ENCODE peak calls at places on chromosomes 11 and 22, in seven cellular contexts. A is NK-92 treated with Interleukin-12 subunit alpha and Interleukin-12 subunit beta, amount 100 ng/mL, for 24 hours; X is BJ; W is effector CD4-positive, alpha-beta T cell; G is CD8-positive, alpha-beta memory T cell; C is cardiac fibroblast; F is nephron progenitor cell. S is an unnamed sample.

GRCh38 chr11:70861534-70861933 is 390.8 kb downstream of the SHANK2 start:
- DNase-seq in A (no peak), X (no peak), W (no peak), G (no peak), C (no peak), F (no peak), S (no peak)

GRCh38 chr22:49344196-49344595 is 483.5 kb downstream of the BRD1 start:
- DNase-seq in A (no peak), X (no peak), W (no peak), G (no peak), C (no peak), F (no peak), S (peak; percentile 10)

GRCh38 chr11:120818097-120818496 is 205.8 kb upstream of the TBCEL start:
- DNase-seq in A (no peak), X (no peak), W (no peak), G (no peak), C (no peak), F (no peak), S (no peak)

GRCh38 chr22:50702821-50703725 is 30.4 kb downstream of the SHANK3 start:
- DNase-seq in A (no peak), X (no peak), W (no peak), G (no peak), C (no peak), F (no peak), S (no peak)

GRCh38 chr11:44909557-44909956 is 41.1 kb downstream of the TP53I11 start:
- DNase-seq in A (no peak), X (no peak), W (no peak), G (no peak), C (no peak), F (no peak), S (no peak)

GRCh38 chr11:16346975-16347374 is 9.4 kb downstream of the SOX6 start:
- DNase-seq in A (no peak), X (no peak), W (no peak), G (no peak), C (no peak), F (no peak), S (no peak)

GRCh38 chr11:7536102-7536501 is 22.3 kb downstream of the PPFIBP2 start:
- DNase-seq in A (no peak), X (no peak), W (no peak), G (no peak), C (no peak), F (peak; percentile 27), S (no peak)

GRCh38 chr22:42384506-42384905 is 47.7 kb downstream of the NFAM1 start:
- DNase-seq in A (no peak), X (no peak), W (no peak), G (no peak), C (no peak), F (no peak), S (no peak)

GRCh38 chr11:12971955-12972354 is 37.2 kb upstream of the RASSF10 start:
- DNase-seq in A (no peak), X (no peak), W (no peak), G (no peak), C (no peak), F (no peak), S (no peak)

GRCh38 chr11:106466441-106467190 is 389.2 kb downstream of the AASDHPPT start:
- DNase-seq in A (no peak), X (no peak), W (no peak), G (no peak), C (peak; percentile 68), F (no peak), S (no peak)

GRCh38 chr11:78380615-78381029 is 37.0 kb downstream of the GAB2 start:
- DNase-seq in A (no peak), X (peak; percentile 22), W (no peak), G (no peak), C (peak; percentile 82), F (no peak), S (no peak)

GRCh38 chr22:38429460-38430128 is 25.4 kb downstream of the KCNJ4 start:
- DNase-seq in A (no peak), X (no peak), W (no peak), G (no peak), C (no peak), F (no peak), S (peak; percentile 77)

GRCh38 chr11:66112640-66113098 is 42.6 kb downstream of the PACS1 start:
- DNase-seq in A (no peak), X (peak; percentile 49), W (no peak), G (no peak), C (peak; percentile 84), F (no peak), S (no peak)

GRCh38 chr22:23257889-23258825 is 77.8 kb downstream of the BCR start:
- DNase-seq in A (no peak), X (no peak), W (no peak), G (no peak), C (no peak), F (no peak), S (no peak)

GRCh38 chr22:36197065-36197440 is 4.6 kb downstream of the APOL4 start:
- DNase-seq in A (no peak), X (no peak), W (no peak), G (no peak), C (peak; percentile 87), F (peak; percentile 81), S (peak; percentile 76)

GRCh38 chr11:37511425-37511933 is 913.4 kb upstream of the RAG2 start:
- DNase-seq in A (no peak), X (peak; percentile 69), W (no peak), G (no peak), C (peak; percentile 46), F (no peak), S (no peak)

GRCh38 chr11:112961751-112962747 is 829 bp downstream of the NCAM1 start:
- DNase-seq in A (peak; percentile 74), X (no peak), W (no peak), G (no peak), C (no peak), F (peak; percentile 65), S (peak; percentile 90)

GRCh38 chr11:120482149-120482548 is 29.4 kb upstream of the GRIK4 start:
- DNase-seq in A (no peak), X (no peak), W (no peak), G (no peak), C (no peak), F (no peak), S (no peak)

GRCh38 chr22:25759825-25760231 is 17.8 kb downstream of the MYO18B start:
- DNase-seq in A (no peak), X (peak; percentile 93), W (no peak), G (no peak), C (peak; percentile 96), F (no peak), S (no peak)

GRCh38 chr11:134858783-134859480 is 446.9 kb upstream of the B3GAT1 start:
- DNase-seq in A (no peak), X (no peak), W (no peak), G (no peak), C (no peak), F (no peak), S (peak; percentile 2)

GRCh38 chr22:44274918-44275665 is 37.7 kb downstream of the SHISAL1 start:
- DNase-seq in A (no peak), X (no peak), W (no peak), G (no peak), C (no peak), F (no peak), S (no peak)

GRCh38 chr11:65435330-65435931 is 12.8 kb downstream of the NEAT1 start:
- DNase-seq in A (no peak), X (no peak), W (no peak), G (no peak), C (peak; percentile 68), F (no peak), S (no peak)

GRCh38 chr11:135037828-135038227 is 625.8 kb upstream of the B3GAT1 start:
- DNase-seq in A (no peak), X (no peak), W (no peak), G (no peak), C (no peak), F (no peak), S (no peak)

GRCh38 chr22:46707305-46707704 is 30.7 kb downstream of the CERK start:
- DNase-seq in A (no peak), X (no peak), W (no peak), G (no peak), C (no peak), F (no peak), S (no peak)

GRCh38 chr11:14308114-14308896 is 50.7 kb downstream of the RRAS2 start:
- DNase-seq in A (no peak), X (no peak), W (no peak), G (peak; percentile 18), C (peak; percentile 68), F (no peak), S (no peak)

GRCh38 chr11:87150936-87151335 is 113.2 kb downstream of the TMEM135 start:
- DNase-seq in A (no peak), X (no peak), W (no peak), G (no peak), C (peak; percentile 49), F (no peak), S (no peak)

GRCh38 chr11:39641749-39642148 is 1817.7 kb downstream of the LRRC4C start:
- DNase-seq in A (no peak), X (no peak), W (no peak), G (no peak), C (no peak), F (no peak), S (no peak)

GRCh38 chr11:57203359-57203758 is 21.6 kb downstream of the LRRC55 start:
- DNase-seq in A (no peak), X (no peak), W (no peak), G (no peak), C (peak; percentile 72), F (no peak), S (peak; percentile 25)

GRCh38 chr11:86449993-86450629 is 75.4 kb downstream of the CCDC81 start:
- DNase-seq in A (no peak), X (no peak), W (no peak), G (no peak), C (no peak), F (no peak), S (no peak)

GRCh38 chr11:76888989-76889388 is 28.3 kb downstream of the ACER3 start:
- DNase-seq in A (no peak), X (no peak), W (no peak), G (no peak), C (peak; percentile 15), F (no peak), S (no peak)

S was measured in retina.